ENCODE peak calls at places on chromosomes 12 and 14, in seven cellular contexts. E is stomach; S is NCI-H1694 treated with DMSO at 0.1 percent for 48 hours; J is NCI-H1436; H is activated CD4-positive, alpha-beta T cell treated with anti-CD3 and anti-CD28 coated beads, Interleukin-2, amount 50 U/mL, for 4 hours; G is foreskin fibroblast; Y is cardiac muscle cell. Z is an unnamed sample.

GRCh38 chr12:12033589-12034223 is 37.0 kb upstream of the BCL2L14 start:
- DNase-seq in E (no peak), S (no peak), J (no peak), H (no peak), G (no peak), Y (no peak), Z (no peak)

GRCh38 chr14:33834101-33834955 is 116.5 kb downstream of the EGLN3 start:
- DNase-seq in E (peak), S (no peak), J (no peak), H (no peak), G (no peak), Y (no peak), Z (no peak)

GRCh38 chr12:107318804-107319535 is 225.6 kb upstream of the CRY1 start:
- DNase-seq in E (no peak), S (peak), J (no peak), H (no peak), G (no peak), Y (peak), Z (peak)

GRCh38 chr14:31568151-31568550 is 6.9 kb downstream of the NUBPL start:
- DNase-seq in E (no peak), S (no peak), J (no peak), H (no peak), G (no peak), Y (no peak), Z (no peak)

GRCh38 chr12:63915105-63915830 is 70.8 kb downstream of the SRGAP1 start:
- DNase-seq in E (no peak), S (no peak), J (no peak), H (no peak), G (no peak), Y (no peak), Z (no peak)

GRCh38 chr12:62379026-62379722 is 87.5 kb upstream of the MON2 start:
- DNase-seq in E (no peak), S (no peak), J (no peak), H (no peak), G (no peak), Y (no peak), Z (no peak)

GRCh38 chr12:19572920-19573558 is 133.7 kb downstream of the AEBP2 start:
- DNase-seq in E (no peak), S (peak), J (no peak), H (no peak), G (peak), Y (peak), Z (peak)

GRCh38 chr12:99111600-99111999 is 466.5 kb downstream of the APAF1 start:
- DNase-seq in E (no peak), S (peak), J (peak), H (no peak), G (no peak), Y (no peak), Z (no peak)

GRCh38 chr12:990308-990648 is 745 bp upstream of the ERC1 start:
- DNase-seq in E (peak), S (peak), J (peak), H (peak), G (peak), Y (peak), Z (peak)

GRCh38 chr14:70981005-70981952 is 74.0 kb downstream of the PCNX1 start:
- DNase-seq in E (no peak), S (no peak), J (no peak), H (no peak), G (no peak), Y (no peak), Z (no peak)

GRCh38 chr12:26833692-26834168 is 736 bp upstream of the ITPR2 start:
- DNase-seq in E (peak), S (no peak), J (no peak), H (peak), G (peak), Y (peak), Z (peak)

GRCh38 chr14:74407021-74407800 is 18.8 kb downstream of the SYNDIG1L start:
- DNase-seq in E (no peak), S (no peak), J (no peak), H (no peak), G (no peak), Y (no peak), Z (no peak)

GRCh38 chr12:113030875-113031525 is 25.5 kb upstream of the DTX1 start:
- DNase-seq in E (no peak), S (peak), J (no peak), H (no peak), G (peak), Y (peak), Z (no peak)

GRCh38 chr12:83265798-83266197 is 579.1 kb downstream of the TMTC2 start:
- DNase-seq in E (no peak), S (no peak), J (no peak), H (no peak), G (no peak), Y (no peak), Z (no peak)

GRCh38 chr12:24297516-24297915 is 348.0 kb upstream of the SOX5 start:
- DNase-seq in E (no peak), S (no peak), J (no peak), H (no peak), G (no peak), Y (no peak), Z (no peak)

GRCh38 chr14:51507556-51508511 is 143.9 kb upstream of the FRMD6 start:
- DNase-seq in E (no peak), S (peak), J (peak), H (no peak), G (peak), Y (peak), Z (peak)

GRCh38 chr14:87386453-87386980 is 606.5 kb downstream of the GALC start:
- DNase-seq in E (no peak), S (no peak), J (no peak), H (no peak), G (no peak), Y (no peak), Z (no peak)

GRCh38 chr12:120783197-120783596 is 57.6 kb downstream of the ACADS start:
- DNase-seq in E (no peak), S (no peak), J (no peak), H (no peak), G (peak), Y (no peak), Z (no peak)

GRCh38 chr14:53900499-53900898 is 56.1 kb downstream of the BMP4 start:
- DNase-seq in E (peak), S (no peak), J (no peak), H (no peak), G (peak), Y (no peak), Z (peak)

GRCh38 chr14:33589334-33589733 is 361.5 kb downstream of the EGLN3 start:
- DNase-seq in E (peak), S (no peak), J (no peak), H (no peak), G (peak), Y (no peak), Z (no peak)

GRCh38 chr14:64891839-64892375 is 12.2 kb upstream of the SPTB start:
- DNase-seq in E (no peak), S (peak), J (peak), H (no peak), G (peak), Y (peak), Z (peak)

GRCh38 chr14:20372796-20373195 is 29.4 kb downstream of the PARP2 start:
- DNase-seq in E (no peak), S (no peak), J (no peak), H (no peak), G (no peak), Y (no peak), Z (no peak)

GRCh38 chr14:75283162-75283883 is 4.7 kb downstream of the FOS start:
- DNase-seq in E (peak), S (no peak), J (no peak), H (no peak), G (no peak), Y (no peak), Z (peak)

GRCh38 chr12:40999212-40999611 is 188.9 kb upstream of the PDZRN4 start:
- DNase-seq in E (no peak), S (no peak), J (no peak), H (no peak), G (no peak), Y (no peak), Z (no peak)

GRCh38 chr14:103008768-103009342 is 48.5 kb downstream of the CDC42BPB start:
- DNase-seq in E (peak), S (peak), J (no peak), H (no peak), G (no peak), Y (no peak), Z (no peak)

GRCh38 chr14:21860172-21860571 is 186.6 kb upstream of the OR4E1 start:
- DNase-seq in E (no peak), S (peak), J (no peak), H (peak), G (no peak), Y (peak), Z (no peak)

GRCh38 chr12:1773937-1774655 is 46.3 kb upstream of the LRTM2 start:
- DNase-seq in E (no peak), S (no peak), J (no peak), H (no peak), G (peak), Y (peak), Z (no peak)

GRCh38 chr12:118290130-118290529 is 82.6 kb downstream of the TAOK3 start:
- DNase-seq in E (no peak), S (no peak), J (no peak), H (no peak), G (peak), Y (no peak), Z (no peak)

GRCh38 chr12:47946413-47947107 is 16.8 kb upstream of the TMEM106C start:
- DNase-seq in E (no peak), S (no peak), J (no peak), H (no peak), G (peak), Y (no peak), Z (no peak)

GRCh38 chr12:68855111-68855510 is 47.1 kb downstream of the MDM2 start:
- DNase-seq in E (no peak), S (no peak), J (no peak), H (no peak), G (no peak), Y (no peak), Z (no peak)

GRCh38 chr14:41873379-41874034 is 266.8 kb downstream of the LRFN5 start:
- DNase-seq in E (no peak), S (no peak), J (no peak), H (no peak), G (peak), Y (no peak), Z (no peak)

GRCh38 chr12:61251076-61251475 is 1009.1 kb upstream of the USP15 start:
- DNase-seq in E (no peak), S (no peak), J (no peak), H (no peak), G (no peak), Y (no peak), Z (no peak)

GRCh38 chr14:88422919-88423318 is 37.5 kb downstream of the SPATA7 start:
- DNase-seq in E (no peak), S (no peak), J (no peak), H (no peak), G (peak), Y (no peak), Z (no peak)

GRCh38 chr12:63940295-63940997 is 95.9 kb downstream of the SRGAP1 start:
- DNase-seq in E (no peak), S (peak), J (no peak), H (no peak), G (no peak), Y (peak), Z (no peak)

GRCh38 chr12:79834712-79835376 is 100.1 kb downstream of the PPP1R12A start:
- DNase-seq in E (no peak), S (no peak), J (no peak), H (no peak), G (no peak), Y (no peak), Z (no peak)

GRCh38 chr12:25552681-25553080 is 402 bp downstream of the LMNTD1 start:
- DNase-seq in E (no peak), S (no peak), J (no peak), H (no peak), G (peak), Y (no peak), Z (no peak)